ENCODE peak calls at places on chromosomes 6 and 20, in seven cellular contexts. H is mesenchymal stem cell, Z is neuronal stem cell, Q is H9, B is IMR-90, J is H1, G is trophoblast cell. M is an unnamed sample.

GRCh38 chr6:111718326-111718725 is 112.6 kb upstream of the TRAF3IP2 start:
- DNase-seq in G (no peak), Z (no peak), Q (no peak), J (no peak), H (no peak), B (no peak), M (no peak)

GRCh38 chr6:47593979-47594378 is 104.4 kb upstream of the ADGRF4 start:
- DNase-seq in Z (no peak), Q (no peak), J (no peak), G (no peak), B (no peak), H (no peak), M (no peak)

GRCh38 chr6:170030284-170031095 is 260.4 kb downstream of the DLL1 start:
- DNase-seq in B (no peak), Z (no peak), H (no peak), G (no peak), Q (no peak), J (no peak), M (no peak)

GRCh38 chr6:137271245-137272183 is 52.3 kb upstream of the IFNGR1 start:
- DNase-seq in J (no peak), B (peak; percentile 63), Z (peak; percentile 39), H (peak; percentile 65), G (peak; percentile 21), Q (no peak), M (peak; percentile 72)

GRCh38 chr20:19691125-19691524 is 66.9 kb upstream of the RIN2 start:
- DNase-seq in B (no peak), Z (no peak), J (no peak), G (no peak), H (no peak), Q (no peak), M (no peak)

GRCh38 chr6:7418238-7418905 is 28.8 kb downstream of the RIOK1 start:
- DNase-seq in Q (no peak), Z (no peak), G (peak; percentile 97), H (peak; percentile 59), J (no peak), B (peak; percentile 21), M (no peak)

GRCh38 chr6:140078552-140079126 is 704.2 kb upstream of the CITED2 start:
- DNase-seq in J (no peak), H (peak; percentile 75), G (no peak), B (peak; percentile 92), Q (no peak), Z (no peak), M (no peak)

GRCh38 chr6:43367245-43367984 is 2.0 kb downstream of the ZNF318 start:
- DNase-seq in G (no peak), B (peak; percentile 2), Z (no peak), Q (no peak), J (no peak), H (no peak), M (no peak)

GRCh38 chr6:85747654-85748053 is 105.0 kb upstream of the SYNCRIP start:
- DNase-seq in J (no peak), H (peak; percentile 10), G (no peak), Z (no peak), B (peak; percentile 84), Q (no peak), M (no peak)

GRCh38 chr20:53954734-53955658 is 115.4 kb downstream of the BCAS1 start:
- DNase-seq in Q (no peak), B (no peak), Z (no peak), H (no peak), G (no peak), J (no peak), M (no peak)

GRCh38 chr20:57322476-57322875 is 7.1 kb upstream of the SPO11 start:
- DNase-seq in H (no peak), B (no peak), J (no peak), Z (no peak), Q (no peak), G (no peak), M (no peak)

GRCh38 chr20:48959902-48960550 is 38.5 kb downstream of the ARFGEF2 start:
- DNase-seq in J (no peak), Q (no peak), Z (no peak), G (no peak), H (no peak), B (peak; percentile 55), M (no peak)

GRCh38 chr20:10352934-10353866 is 80.8 kb downstream of the MKKS start:
- DNase-seq in G (no peak), Z (no peak), H (peak; percentile 11), Q (no peak), B (no peak), J (no peak), M (peak; percentile 34)

GRCh38 chr6:83193747-83194582 is 808 bp downstream of the RWDD2A start:
- DNase-seq in J (peak; percentile 46), G (peak; percentile 11), Q (peak; percentile 88), B (no peak), H (peak; percentile 59), Z (peak; percentile 67), M (peak; percentile 77)

GRCh38 chr6:42190784-42191183 is 4.0 kb downstream of the GUCA1B start:
- DNase-seq in H (peak; percentile 98), B (peak; percentile 92), Z (no peak), Q (no peak), G (no peak), J (no peak), M (no peak)

GRCh38 chr6:79421001-79421411 is 116.2 kb downstream of the LCA5 start:
- DNase-seq in G (peak; percentile 67), H (peak; percentile 27), J (no peak), Q (no peak), B (peak; percentile 65), Z (no peak), M (no peak)

GRCh38 chr20:10466325-10466724 is 31.2 kb downstream of the SLX4IP start:
- DNase-seq in H (peak; percentile 28), B (peak; percentile 16), G (no peak), J (peak; percentile 38), Q (peak; percentile 69), Z (peak; percentile 82), M (peak; percentile 90)

GRCh38 chr6:85469276-85470022 is 19.6 kb downstream of the NT5E start:
- DNase-seq in Z (no peak), Q (no peak), B (no peak), H (peak; percentile 56), G (peak; percentile 72), J (no peak), M (peak; percentile 32)

GRCh38 chr6:6736753-6737654 is 148.5 kb downstream of the LY86 start:
- DNase-seq in B (no peak), J (no peak), Z (no peak), H (no peak), Q (peak; percentile 88), G (peak; percentile 60), M (peak; percentile 85)

GRCh38 chr6:30655743-30656094 is 8.8 kb downstream of the C6orf136 start:
- DNase-seq in Q (no peak), B (peak; percentile 40), H (no peak), J (no peak), G (no peak), Z (no peak), M (no peak)

GRCh38 chr6:34305982-34306702 is 57.3 kb upstream of the SMIM29 start:
- DNase-seq in H (peak; percentile 30), Q (no peak), G (no peak), B (peak; percentile 22), J (no peak), Z (no peak), M (no peak)

DNA sequence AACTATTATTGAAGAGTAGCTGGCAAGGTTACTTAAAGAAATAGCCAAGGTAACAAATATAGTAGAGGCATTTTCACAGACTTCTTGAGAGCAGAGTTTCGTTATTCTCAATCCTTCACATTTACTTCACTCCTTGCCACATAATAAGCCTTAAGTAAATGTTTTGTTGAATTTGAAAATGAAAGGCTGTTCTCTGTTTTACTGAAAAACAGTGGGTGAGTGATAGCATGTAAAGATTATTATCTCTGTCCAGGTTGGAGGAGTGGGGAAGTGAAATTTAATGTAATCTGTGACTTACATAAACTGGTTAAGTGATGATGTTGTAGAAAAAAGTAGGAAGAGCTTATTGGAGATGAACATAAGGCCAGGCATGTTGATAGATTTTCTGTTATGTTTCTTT is 54.9 kb downstream of the QKI start:
- DNase-seq in B (no peak), Z (no peak), Q (no peak), G (no peak), H (no peak), J (no peak), M (no peak)
- H2BK5ac ChIP-seq in B (no peak overlapping the region), Z (no peak overlapping the region), Q (no peak overlapping the region), G (no peak overlapping the region), H (no peak overlapping the region), J (no peak overlapping the region), M (no peak overlapping the region)

GRCh38 chr6:157172830-157173536 is 150.3 kb downstream of the TMEM242 start:
- DNase-seq in B (no peak), J (no peak), G (no peak), H (no peak), Q (no peak), Z (no peak), M (no peak)

GRCh38 chr6:157172088-157172768 is 151.1 kb downstream of the TMEM242 start:
- DNase-seq in B (no peak), Z (no peak), G (no peak), Q (no peak), J (no peak), H (no peak), M (no peak)

GRCh38 chr6:157169656-157170055 is 153.7 kb downstream of the TMEM242 start:
- DNase-seq in B (no peak), H (no peak), G (peak; percentile 57), J (no peak), Z (no peak), Q (no peak), M (no peak)

GRCh38 chr6:157169186-157169585 is 154.1 kb downstream of the TMEM242 start:
- DNase-seq in Q (no peak), B (no peak), H (no peak), G (no peak), Z (no peak), J (no peak), M (no peak)

DNA sequence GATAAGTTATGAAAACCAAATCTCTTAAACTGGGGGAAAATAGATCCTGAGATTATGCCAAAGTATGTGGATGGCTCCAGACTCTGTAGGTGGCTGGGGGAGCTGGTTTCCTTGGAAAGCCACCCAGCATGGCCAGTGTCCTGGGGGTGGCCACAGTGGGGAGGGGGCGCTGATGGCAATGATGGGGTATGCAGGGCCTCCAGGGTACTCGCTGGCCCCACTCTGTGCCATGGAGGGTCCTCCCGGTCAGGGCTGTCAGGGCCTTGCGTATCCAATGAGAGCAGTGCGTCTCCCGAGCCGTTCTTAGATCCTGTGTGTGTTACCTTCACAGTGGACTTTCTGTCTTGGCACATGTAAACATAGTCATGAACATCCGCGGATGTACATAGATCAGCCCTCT is 152.8 kb downstream of the TMEM242 start:
- DNase-seq in G (no peak), B (no peak), H (no peak), Z (no peak), Q (no peak), J (no peak), M (no peak)
- H2BK5ac ChIP-seq in G (no peak overlapping the region), B (no peak overlapping the region), H (no peak overlapping the region), Z (no peak overlapping the region), Q (no peak overlapping the region), J (no peak overlapping the region), M (no peak overlapping the region)

GRCh38 chr6:51817832-51818231 is 269.6 kb downstream of the PKHD1 start:
- DNase-seq in J (no peak), Q (no peak), B (no peak), G (no peak), Z (no peak), H (no peak), M (no peak)

GRCh38 chr6:51818520-51819022 is 268.8 kb downstream of the PKHD1 start:
- DNase-seq in G (no peak), B (no peak), Q (no peak), J (no peak), H (no peak), Z (no peak), M (peak; percentile 4)

GRCh38 chr6:51820555-51820954 is 266.9 kb downstream of the PKHD1 start:
- DNase-seq in Q (no peak), G (no peak), B (no peak), J (no peak), H (no peak), Z (no peak), M (no peak)
- H2BK5ac ChIP-seq in Q (no peak overlapping the region), G (no peak overlapping the region), B (no peak overlapping the region), J (no peak overlapping the region), H (no peak overlapping the region), Z (no peak overlapping the region), M (no peak overlapping the region)

GRCh38 chr20:478010-478948 is 15.9 kb upstream of the TBC1D20 start:
- DNase-seq in B (peak; percentile 87), Q (no peak), G (no peak), H (peak; percentile 69), Z (no peak), J (no peak), M (peak; percentile 40)
- H2BK5ac ChIP-seq in B (no peak overlapping the region), Q (no peak overlapping the region), G (no peak overlapping the region), H (no peak overlapping the region), Z (no peak overlapping the region), J (no peak overlapping the region), M (no peak overlapping the region)

M was measured in mesendoderm.